ENCODE peak calls at places on chromosomes 3 and 15, in five cellular contexts. A is upper lobe of left lung, X is ascending aorta, R is heart left ventricle, O is pancreas. Y is an unnamed sample. For H3K4me1, the result is how much of the 10 kb centered on the place peaks cover.

GRCh38 chr3:52140792-52141191 is 13.4 kb downstream of the POC1A start:
- DNase-seq in A (no peak), X (no peak), O (no peak), R (no peak), Y (no peak)

GRCh38 chr3:87173776-87174175 is 53.3 kb upstream of the CHMP2B start:
- DNase-seq in O (no peak), X (no peak), A (no peak), R (no peak), Y (no peak)

GRCh38 chr3:123767564-123768292 is 116.4 kb downstream of the MYLK start:
- DNase-seq in X (no peak), R (no peak), O (no peak), A (no peak), Y (no peak)

GRCh38 chr3:46943237-46944187 is 33.0 kb downstream of the CCDC12 start:
- DNase-seq in A (no peak), X (no peak), R (peak), O (no peak), Y (no peak)

GRCh38 chr15:83843511-83843910 is 189.6 kb downstream of the ADAMTSL3 start:
- DNase-seq in O (no peak), X (no peak), A (no peak), R (no peak), Y (peak)

GRCh38 chr3:159417761-159418160 is 570.9 kb upstream of the IL12A start:
- DNase-seq in R (no peak), A (no peak), X (no peak), O (no peak), Y (no peak)

GRCh38 chr3:46878796-46879436 is 1.4 kb downstream of the PTH1R start:
- DNase-seq in A (no peak), R (no peak), O (no peak), X (no peak), Y (no peak)

GRCh38 chr3:146594843-146595482 is 10.2 kb downstream of the PLSCR5 start:
- DNase-seq in O (no peak), A (no peak), R (no peak), X (no peak), Y (no peak)

GRCh38 chr3:52047295-52047960 is 8.9 kb downstream of the DUSP7 start:
- DNase-seq in A (peak), O (no peak), R (no peak), X (no peak), Y (no peak)

GRCh38 chr15:41940441-41940857 is 31.9 kb downstream of the EHD4 start:
- DNase-seq in O (no peak), X (no peak), R (no peak), A (no peak), Y (no peak)

GRCh38 chr3:36906504-36907149 is 38.2 kb downstream of the TRANK1 start:
- DNase-seq in X (no peak), R (no peak), O (no peak), A (no peak), Y (no peak)

GRCh38 chr3:53464424-53464823 is 30.0 kb upstream of the CACNA1D start:
- DNase-seq in R (no peak), A (no peak), X (no peak), O (no peak), Y (no peak)

GRCh38 chr15:47983533-47983932 is 137.3 kb upstream of the SLC24A5 start:
- DNase-seq in A (no peak), R (no peak), O (no peak), X (no peak), Y (no peak)

GRCh38 chr3:43177092-43177491 is 71.2 kb upstream of the POMGNT2 start:
- DNase-seq in R (no peak), A (no peak), X (no peak), O (no peak), Y (no peak)

GRCh38 chr3:68017069-68017468 is 362.7 kb upstream of the SUCLG2 start:
- DNase-seq in X (no peak), O (no peak), A (no peak), R (no peak), Y (no peak)

GRCh38 chr15:40796508-40796907 is 10.4 kb upstream of the ZFYVE19 start:
- DNase-seq in R (no peak), A (no peak), X (no peak), O (no peak), Y (no peak)

GRCh38 chr3:32105291-32106131 is 909 bp upstream of the GPD1L start:
- DNase-seq in R (no peak), X (no peak), O (no peak), A (no peak), Y (no peak)
- H3K4me3 ChIP-seq in R (peak), X (peak), O (no peak), A (peak), Y (peak)

GRCh38 chr3:153667341-153667740 is 453.8 kb upstream of the ARHGEF26 start:
- DNase-seq in R (no peak), O (no peak), A (no peak), X (no peak), Y (no peak)

GRCh38 chr3:153670577-153670976 is 450.6 kb upstream of the ARHGEF26 start:
- DNase-seq in O (no peak), X (no peak), A (no peak), R (no peak), Y (no peak)

GRCh38 chr3:153673853-153674252 is 447.3 kb upstream of the ARHGEF26 start:
- DNase-seq in O (no peak), A (no peak), R (no peak), X (no peak), Y (no peak)

GRCh38 chr3:153666911-153667310 is 454.3 kb upstream of the ARHGEF26 start:
- DNase-seq in X (no peak), R (no peak), A (no peak), O (no peak), Y (no peak)

GRCh38 chr3:153669527-153669926 is 451.7 kb upstream of the ARHGEF26 start:
- DNase-seq in X (no peak), R (no peak), O (no peak), A (no peak), Y (no peak)
- TF ChIP-seq CTCF in X (no peak), R (no peak), O (no peak), A (no peak), Y (no peak)

DNA sequence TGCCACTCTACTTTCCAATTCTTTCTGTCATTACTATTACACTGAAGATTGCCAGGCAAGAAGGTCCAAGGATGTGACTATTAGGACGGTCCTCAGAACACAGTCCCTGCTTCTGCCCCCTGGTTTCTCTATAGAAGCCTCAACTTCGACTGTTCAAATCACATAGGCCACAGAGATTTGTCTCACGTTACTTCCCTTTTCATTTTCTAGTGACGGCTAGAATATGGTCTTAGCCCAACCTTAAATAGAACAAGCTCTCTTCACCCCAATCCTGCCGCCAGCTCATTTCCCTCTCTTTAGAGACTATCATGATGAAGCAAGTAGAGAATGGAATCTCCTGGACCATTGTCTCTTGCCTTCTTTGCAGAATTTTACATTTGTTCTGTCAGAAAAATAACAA is 84.9 kb downstream of the TIGIT start:
- DNase-seq in X (no peak), R (no peak), A (no peak), O (no peak), Y (no peak)
- H3K4me1 ChIP-seq in X (under half), R (under half), A (under half), O (under half), Y (half or more)

DNA sequence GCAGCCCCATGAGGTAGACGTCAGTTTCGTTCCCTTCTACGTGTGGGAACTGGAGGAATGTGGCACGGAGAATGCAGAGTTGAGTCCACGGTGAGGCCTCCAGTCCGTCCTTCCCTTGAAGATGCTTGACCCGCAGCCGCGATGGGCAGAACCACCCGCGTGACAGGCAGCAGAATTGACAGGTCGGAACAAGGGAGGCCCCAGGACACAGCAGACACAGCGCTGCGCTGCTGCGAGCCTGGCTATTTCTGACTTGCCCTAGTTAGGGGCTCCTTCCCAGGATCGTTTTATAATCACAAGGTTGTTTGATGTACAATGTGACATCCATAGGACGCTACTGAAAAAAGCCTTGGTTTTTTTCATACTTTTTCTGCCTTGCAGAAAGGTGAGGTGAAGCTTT is 9.5 kb upstream of the TMEM41A start:
- DNase-seq in A (peak), R (no peak), O (no peak), X (no peak), Y (peak)
- H3K4me3 ChIP-seq in A (no peak), R (no peak), O (no peak), X (no peak), Y (no peak)